ENCODE peak calls at places on chromosomes 11 and 22, in nine cellular contexts. One of them, this sample, is unnamed.

GRCh38 chr11:45083544-45084087 is 62.8 kb upstream of the PRDM11 start:
- DNase-seq in fibroblast of pulmonary artery: no peak
- DNase-seq in mucosa of descending colon: no peak
- DNase-seq in spleen: no peak
- DNase-seq in chondrocyte: no peak
- DNase-seq in HepG2: peak; percentile 15
- DNase-seq in ovary: no peak
- DNase-seq in Calu3: peak; percentile 45
- DNase-seq in GM13976: no peak
- DNase-seq in this sample: no peak

GRCh38 chr11:17386331-17387084 is 2.0 kb downstream of the KCNJ11 start:
- DNase-seq in fibroblast of pulmonary artery: peak; percentile 51
- DNase-seq in mucosa of descending colon: peak; percentile 66
- DNase-seq in spleen: peak; percentile 78
- DNase-seq in chondrocyte: no peak
- DNase-seq in HepG2: peak; percentile 43
- DNase-seq in ovary: no peak
- DNase-seq in Calu3: peak; percentile 71
- DNase-seq in GM13976: peak; percentile 75
- DNase-seq in this sample: no peak

GRCh38 chr11:57055780-57056179 is 67.1 kb downstream of the OR5AK2 start:
- DNase-seq in fibroblast of pulmonary artery: no peak
- DNase-seq in mucosa of descending colon: no peak
- DNase-seq in spleen: no peak
- DNase-seq in chondrocyte: no peak
- DNase-seq in HepG2: no peak
- DNase-seq in ovary: no peak
- DNase-seq in Calu3: no peak
- DNase-seq in GM13976: no peak
- DNase-seq in this sample: no peak

GRCh38 chr22:33354928-33355327 is 296.7 kb upstream of the SYN3 start:
- DNase-seq in fibroblast of pulmonary artery: peak; percentile 10
- DNase-seq in mucosa of descending colon: no peak
- DNase-seq in spleen: no peak
- DNase-seq in chondrocyte: no peak
- DNase-seq in HepG2: no peak
- DNase-seq in ovary: no peak
- DNase-seq in Calu3: no peak
- DNase-seq in GM13976: no peak
- DNase-seq in this sample: no peak

GRCh38 chr11:109486129-109486528 is 64.1 kb downstream of the C11orf87 start:
- DNase-seq in fibroblast of pulmonary artery: no peak
- DNase-seq in mucosa of descending colon: no peak
- DNase-seq in spleen: no peak
- DNase-seq in chondrocyte: no peak
- DNase-seq in HepG2: no peak
- DNase-seq in ovary: no peak
- DNase-seq in Calu3: no peak
- DNase-seq in GM13976: no peak
- DNase-seq in this sample: no peak

GRCh38 chr11:114262681-114263509 is 33.3 kb upstream of the NNMT start:
- DNase-seq in fibroblast of pulmonary artery: peak; percentile 75
- DNase-seq in mucosa of descending colon: no peak
- DNase-seq in spleen: no peak
- DNase-seq in chondrocyte: no peak
- DNase-seq in HepG2: peak; percentile 44
- DNase-seq in ovary: no peak
- DNase-seq in Calu3: peak; percentile 36
- DNase-seq in GM13976: no peak
- DNase-seq in this sample: no peak

GRCh38 chr22:35620624-35621245 is 3.6 kb upstream of the MB start:
- DNase-seq in fibroblast of pulmonary artery: peak; percentile 34
- DNase-seq in mucosa of descending colon: no peak
- DNase-seq in spleen: no peak
- DNase-seq in chondrocyte: no peak
- DNase-seq in HepG2: no peak
- DNase-seq in ovary: no peak
- DNase-seq in Calu3: no peak
- DNase-seq in GM13976: no peak
- DNase-seq in this sample: no peak

GRCh38 chr11:12862761-12863469 is 146.2 kb upstream of the RASSF10 start:
- DNase-seq in fibroblast of pulmonary artery: peak; percentile 91
- DNase-seq in mucosa of descending colon: peak; percentile 57
- DNase-seq in spleen: no peak
- DNase-seq in chondrocyte: no peak
- DNase-seq in HepG2: no peak
- DNase-seq in ovary: peak; percentile 80
- DNase-seq in Calu3: no peak
- DNase-seq in GM13976: no peak
- DNase-seq in this sample: no peak

GRCh38 chr11:123111465-123111864 is 49.5 kb upstream of the HSPA8 start:
- DNase-seq in fibroblast of pulmonary artery: peak; percentile 66
- DNase-seq in mucosa of descending colon: no peak
- DNase-seq in spleen: no peak
- DNase-seq in chondrocyte: no peak
- DNase-seq in HepG2: peak; percentile 38
- DNase-seq in ovary: no peak
- DNase-seq in Calu3: peak; percentile 8
- DNase-seq in GM13976: peak; percentile 81
- DNase-seq in this sample: no peak

GRCh38 chr11:36253238-36253637 is 36.0 kb downstream of the COMMD9 start:
- DNase-seq in fibroblast of pulmonary artery: no peak
- DNase-seq in mucosa of descending colon: no peak
- DNase-seq in spleen: no peak
- DNase-seq in chondrocyte: no peak
- DNase-seq in HepG2: no peak
- DNase-seq in ovary: no peak
- DNase-seq in Calu3: no peak
- DNase-seq in GM13976: no peak
- DNase-seq in this sample: no peak

GRCh38 chr11:114684636-114685035 is 6.3 kb downstream of the NXPE2 start:
- DNase-seq in fibroblast of pulmonary artery: no peak
- DNase-seq in mucosa of descending colon: no peak
- DNase-seq in spleen: no peak
- DNase-seq in chondrocyte: no peak
- DNase-seq in HepG2: no peak
- DNase-seq in ovary: no peak
- DNase-seq in Calu3: no peak
- DNase-seq in GM13976: no peak
- DNase-seq in this sample: no peak

GRCh38 chr22:30855677-30856518 is 112.7 kb downstream of the MORC2 start:
- DNase-seq in fibroblast of pulmonary artery: no peak
- DNase-seq in mucosa of descending colon: no peak
- DNase-seq in spleen: no peak
- DNase-seq in chondrocyte: no peak
- DNase-seq in HepG2: no peak
- DNase-seq in ovary: no peak
- DNase-seq in Calu3: no peak
- DNase-seq in GM13976: no peak
- DNase-seq in this sample: no peak

DNA sequence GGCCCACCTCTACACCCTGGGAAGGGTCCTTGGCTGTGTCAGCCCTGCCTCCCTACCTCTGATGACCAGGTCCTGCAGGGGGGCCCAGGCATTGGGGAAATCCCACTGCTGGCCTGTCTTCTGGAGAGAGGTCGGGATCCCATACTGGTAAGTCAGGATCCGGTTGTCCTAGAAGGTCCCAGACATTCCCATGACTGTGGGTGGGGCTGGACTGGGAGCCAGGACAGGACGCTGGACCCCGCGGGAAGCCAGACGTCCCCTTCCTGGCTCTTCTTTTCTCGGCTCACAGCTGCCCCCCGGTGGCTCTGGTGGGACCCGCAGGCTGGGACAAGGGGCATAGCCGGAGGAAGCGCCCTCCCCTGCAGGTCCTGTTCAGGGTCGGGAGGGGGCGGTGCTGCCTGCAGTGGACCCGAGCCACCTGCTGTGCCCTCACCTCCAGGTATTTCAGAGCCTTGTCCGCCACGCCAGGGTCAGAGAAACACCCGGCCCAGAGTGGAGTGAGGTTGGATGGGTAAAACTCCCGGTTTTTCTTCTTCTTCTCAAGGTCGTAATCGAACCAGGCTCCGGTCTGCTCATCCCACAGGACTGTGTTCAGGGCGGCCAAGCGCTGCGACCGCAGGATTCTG is 20.0 kb downstream of the TREH start:
- DNase-seq in fibroblast of pulmonary artery: peak; percentile 80
- DNase-seq in mucosa of descending colon: peak; percentile 95
- DNase-seq in spleen: peak; percentile 94
- DNase-seq in chondrocyte: peak; percentile 96
- DNase-seq in HepG2: peak; percentile 82
- DNase-seq in ovary: peak; percentile 90
- DNase-seq in Calu3: peak; percentile 93
- DNase-seq in GM13976: peak; percentile 97
- DNase-seq in this sample: peak; percentile 85
- TF ChIP-seq CTCF in fibroblast of pulmonary artery: peak; percentile 88
- TF ChIP-seq CTCF in mucosa of descending colon: peak; percentile 93
- TF ChIP-seq CTCF in spleen: peak; percentile 99
- TF ChIP-seq CTCF in chondrocyte: peak; percentile 99
- TF ChIP-seq CTCF in HepG2: peak; percentile 99
- TF ChIP-seq CTCF in ovary: peak; percentile 95
- TF ChIP-seq CTCF in Calu3: peak; percentile 80
- TF ChIP-seq CTCF in GM13976: peak; percentile 92
- TF ChIP-seq CTCF in this sample: peak; percentile 97

GRCh38 chr22:49865156-49865555 is 11.5 kb downstream of the ZBED4 start:
- DNase-seq in fibroblast of pulmonary artery: no peak
- DNase-seq in mucosa of descending colon: no peak
- DNase-seq in spleen: peak; percentile 61
- DNase-seq in chondrocyte: no peak
- DNase-seq in HepG2: no peak
- DNase-seq in ovary: no peak
- DNase-seq in Calu3: no peak
- DNase-seq in GM13976: no peak
- DNase-seq in this sample: no peak

GRCh38 chr22:49862408-49862776 is 8.7 kb downstream of the ZBED4 start:
- DNase-seq in fibroblast of pulmonary artery: peak; percentile 12
- DNase-seq in mucosa of descending colon: no peak
- DNase-seq in spleen: peak; percentile 49
- DNase-seq in chondrocyte: no peak
- DNase-seq in HepG2: no peak
- DNase-seq in ovary: no peak
- DNase-seq in Calu3: no peak
- DNase-seq in GM13976: no peak
- DNase-seq in this sample: no peak

GRCh38 chr22:49858827-49859226 is 5.2 kb downstream of the ZBED4 start:
- DNase-seq in fibroblast of pulmonary artery: no peak
- DNase-seq in mucosa of descending colon: no peak
- DNase-seq in spleen: peak; percentile 63
- DNase-seq in chondrocyte: no peak
- DNase-seq in HepG2: no peak
- DNase-seq in ovary: no peak
- DNase-seq in Calu3: no peak
- DNase-seq in GM13976: no peak
- DNase-seq in this sample: no peak

GRCh38 chr22:49863936-49864335 is 10.3 kb downstream of the ZBED4 start:
- DNase-seq in fibroblast of pulmonary artery: no peak
- DNase-seq in mucosa of descending colon: no peak
- DNase-seq in spleen: no peak
- DNase-seq in chondrocyte: no peak
- DNase-seq in HepG2: no peak
- DNase-seq in ovary: no peak
- DNase-seq in Calu3: no peak
- DNase-seq in GM13976: no peak
- DNase-seq in this sample: no peak

DNA sequence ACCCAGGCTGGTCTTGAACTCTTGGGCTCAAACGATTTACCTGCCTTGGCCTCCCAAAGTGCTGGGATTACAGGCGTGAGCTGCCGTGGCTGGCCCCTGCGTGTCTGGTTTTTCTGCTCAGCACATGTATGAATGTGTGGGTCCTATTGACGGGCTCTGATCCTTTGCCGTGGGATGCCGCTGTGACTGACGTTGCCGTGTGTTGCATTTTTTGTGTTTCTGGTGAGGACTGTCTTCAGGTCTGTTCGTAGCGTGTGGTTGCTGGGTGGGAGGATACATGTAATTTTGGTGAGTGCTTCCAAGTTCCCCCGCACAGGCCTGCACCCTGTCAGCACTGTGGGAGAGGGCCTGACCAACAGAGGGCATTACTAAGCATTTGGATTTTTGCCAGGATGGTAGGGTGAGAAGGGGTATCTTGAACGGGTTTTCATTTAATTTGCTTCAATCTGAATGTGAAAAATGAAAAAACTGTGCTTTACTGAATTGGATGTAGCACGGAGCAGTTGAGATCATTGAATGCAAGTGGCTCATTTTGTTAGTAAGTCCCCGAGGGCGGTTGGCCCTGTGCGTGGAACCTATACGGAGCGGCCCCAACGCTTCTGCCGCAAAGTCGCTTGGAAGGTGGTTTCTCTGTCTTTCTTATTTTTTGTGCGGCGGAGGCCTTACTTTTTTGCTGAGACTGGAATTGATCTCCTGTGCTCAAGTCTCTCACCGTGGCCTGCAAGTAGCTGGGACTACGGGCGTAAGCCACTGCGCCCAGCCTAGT is 8.2 kb downstream of the ZBED4 start:
- DNase-seq in fibroblast of pulmonary artery: peak; percentile 23
- DNase-seq in mucosa of descending colon: no peak
- DNase-seq in spleen: peak; percentile 37
- DNase-seq in chondrocyte: no peak
- DNase-seq in HepG2: no peak
- DNase-seq in ovary: no peak
- DNase-seq in Calu3: no peak
- DNase-seq in GM13976: no peak
- DNase-seq in this sample: no peak
- TF ChIP-seq CTCF in fibroblast of pulmonary artery: no peak
- TF ChIP-seq CTCF in mucosa of descending colon: no peak
- TF ChIP-seq CTCF in spleen: no peak
- TF ChIP-seq CTCF in chondrocyte: no peak
- TF ChIP-seq CTCF in HepG2: no peak
- TF ChIP-seq CTCF in ovary: no peak
- TF ChIP-seq CTCF in Calu3: no peak
- TF ChIP-seq CTCF in GM13976: no peak
- TF ChIP-seq CTCF in this sample: no peak

DNA sequence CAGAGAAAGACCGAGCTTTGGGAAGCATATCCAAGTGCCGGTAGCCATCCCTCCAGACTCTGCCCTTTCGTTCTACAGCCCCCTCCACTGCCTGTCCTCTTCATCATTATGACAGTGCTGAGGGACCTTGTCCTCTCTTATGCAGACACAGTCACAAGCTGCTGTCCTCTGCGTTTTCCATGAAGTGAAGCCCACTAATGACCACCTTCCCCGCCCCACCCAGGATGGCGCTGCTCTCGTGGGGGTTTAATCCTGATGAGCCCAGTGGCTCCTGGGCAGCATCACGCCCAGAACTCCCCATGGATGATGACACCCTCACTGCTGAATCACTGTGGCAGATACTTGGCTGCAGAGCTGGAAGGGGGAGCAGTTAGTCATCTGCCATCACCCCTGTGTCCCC is 157.8 kb downstream of the PKNOX2 start:
- DNase-seq in fibroblast of pulmonary artery: no peak
- DNase-seq in mucosa of descending colon: no peak
- DNase-seq in spleen: no peak
- DNase-seq in chondrocyte: no peak
- DNase-seq in HepG2: no peak
- DNase-seq in ovary: no peak
- DNase-seq in Calu3: no peak
- DNase-seq in GM13976: no peak
- DNase-seq in this sample: no peak
- TF ChIP-seq CTCF in fibroblast of pulmonary artery: no peak
- TF ChIP-seq CTCF in mucosa of descending colon: no peak
- TF ChIP-seq CTCF in spleen: no peak
- TF ChIP-seq CTCF in chondrocyte: no peak
- TF ChIP-seq CTCF in HepG2: no peak
- TF ChIP-seq CTCF in ovary: no peak
- TF ChIP-seq CTCF in Calu3: no peak
- TF ChIP-seq CTCF in GM13976: no peak
- TF ChIP-seq CTCF in this sample: no peak

GRCh38 chr11:124899376-124900145 is 1.9 kb upstream of the ROBO4 start:
- DNase-seq in fibroblast of pulmonary artery: peak; percentile 18
- DNase-seq in mucosa of descending colon: no peak
- DNase-seq in spleen: no peak
- DNase-seq in chondrocyte: no peak
- DNase-seq in HepG2: no peak
- DNase-seq in ovary: no peak
- DNase-seq in Calu3: no peak
- DNase-seq in GM13976: no peak
- DNase-seq in this sample: no peak
- TF ChIP-seq CTCF in fibroblast of pulmonary artery: peak; percentile 24
- TF ChIP-seq CTCF in mucosa of descending colon: no peak
- TF ChIP-seq CTCF in spleen: no peak
- TF ChIP-seq CTCF in chondrocyte: no peak
- TF ChIP-seq CTCF in HepG2: peak; percentile 49
- TF ChIP-seq CTCF in ovary: no peak
- TF ChIP-seq CTCF in Calu3: no peak
- TF ChIP-seq CTCF in GM13976: no peak
- TF ChIP-seq CTCF in this sample: no peak